ENCODE peak calls at places on chromosome 5, in seven cellular contexts. N is AG09319, S is neural crest cell, R is mesothelial cell of epicardium, V is GM20000, L is MCF 10A, Z is lower leg skin. F is an unnamed sample.
A peak's percentile ranks its signal among the peaks of the same experiment; 100 is the strongest.

GRCh38 chr5:141958113-141958512 is at the start of gene PCDH12:
- DNase-seq in N (no peak), S (no peak), R (no peak), V (peak; percentile 6), L (no peak), Z (peak; percentile 89), F (no peak)

GRCh38 chr5:172860520-172861443 is 26.7 kb downstream of the ERGIC1 start:
- DNase-seq in N (no peak), S (no peak), R (no peak), V (no peak), L (peak; percentile 96), Z (peak; percentile 95), F (no peak)

GRCh38 chr5:178895615-178896571 is at the start of gene ZFP2:
- DNase-seq in N (no peak), S (peak; percentile 62), R (peak; percentile 43), V (peak; percentile 23), L (peak; percentile 60), Z (peak; percentile 87), F (no peak)

GRCh38 chr5:163585206-163585605 is 79.8 kb downstream of the MAT2B start:
- DNase-seq in N (no peak), S (no peak), R (no peak), V (no peak), L (no peak), Z (no peak), F (no peak)

GRCh38 chr5:176658007-176658599 is 10.8 kb downstream of the TSPAN17 start:
- DNase-seq in N (peak; percentile 28), S (peak; percentile 70), R (no peak), V (peak; percentile 68), L (peak; percentile 82), Z (peak; percentile 92), F (peak; percentile 8)

GRCh38 chr5:148912714-148913398 is 86.4 kb downstream of the ADRB2 start:
- DNase-seq in N (peak; percentile 76), S (no peak), R (no peak), V (no peak), L (peak; percentile 98), Z (no peak), F (peak; percentile 88)

GRCh38 chr5:73232266-73233041 is 59.5 kb downstream of the TMEM174 start:
- DNase-seq in N (no peak), S (no peak), R (no peak), V (no peak), L (no peak), Z (no peak), F (no peak)

GRCh38 chr5:61055434-61056006 is 106.7 kb downstream of the SMIM15 start:
- DNase-seq in N (peak; percentile 5), S (no peak), R (no peak), V (peak; percentile 22), L (peak; percentile 51), Z (no peak), F (no peak)

GRCh38 chr5:59562756-59563389 is 330.7 kb downstream of the PDE4D start:
- DNase-seq in N (no peak), S (no peak), R (no peak), V (peak; percentile 52), L (peak; percentile 54), Z (no peak), F (no peak)

GRCh38 chr5:61519728-61520277 is 187.7 kb downstream of the ZSWIM6 start:
- DNase-seq in N (no peak), S (no peak), R (no peak), V (no peak), L (no peak), Z (no peak), F (no peak)

GRCh38 chr5:107090471-107090870 is 580.3 kb downstream of the EFNA5 start:
- DNase-seq in N (no peak), S (no peak), R (no peak), V (no peak), L (no peak), Z (no peak), F (no peak)

GRCh38 chr5:68419637-68420452 is 204.3 kb downstream of the PIK3R1 start:
- DNase-seq in N (no peak), S (no peak), R (no peak), V (no peak), L (peak; percentile 24), Z (no peak), F (no peak)

GRCh38 chr5:99061711-99062110 is 132.9 kb upstream of the CHD1 start:
- DNase-seq in N (peak; percentile 8), S (no peak), R (no peak), V (no peak), L (no peak), Z (no peak), F (peak; percentile 33)

GRCh38 chr5:38607396-38607795 is 51.0 kb upstream of the LIFR start:
- DNase-seq in N (peak; percentile 73), S (no peak), R (no peak), V (no peak), L (peak; percentile 87), Z (no peak), F (peak; percentile 82)

GRCh38 chr5:18314192-18314778 is 680.0 kb downstream of the TAF11L14 start:
- DNase-seq in N (no peak), S (peak; percentile 12), R (no peak), V (peak; percentile 39), L (peak; percentile 45), Z (no peak), F (no peak)

GRCh38 chr5:124080256-124080655 is 568.3 kb downstream of the CSNK1G3 start:
- DNase-seq in N (no peak), S (no peak), R (no peak), V (no peak), L (peak; percentile 45), Z (no peak), F (no peak)

GRCh38 chr5:178250263-178250662 is 17.7 kb upstream of the PHYKPL start:
- DNase-seq in N (no peak), S (no peak), R (no peak), V (no peak), L (no peak), Z (no peak), F (no peak)

GRCh38 chr5:151147033-151147432 is 10.5 kb downstream of the ANXA6 start:
- DNase-seq in N (no peak), S (no peak), R (no peak), V (no peak), L (no peak), Z (no peak), F (no peak)

GRCh38 chr5:153636713-153637112 is 146.2 kb downstream of the GRIA1 start:
- DNase-seq in N (no peak), S (no peak), R (no peak), V (no peak), L (no peak), Z (no peak), F (no peak)

GRCh38 chr5:22319798-22320197 is 533.3 kb downstream of the CDH12 start:
- DNase-seq in N (no peak), S (no peak), R (no peak), V (no peak), L (no peak), Z (no peak), F (no peak)

GRCh38 chr5:132322266-132322665 is 28.1 kb downstream of the SLC22A4 start:
- DNase-seq in N (no peak), S (no peak), R (no peak), V (no peak), L (no peak), Z (no peak), F (no peak)

GRCh38 chr5:6899215-6899614 is 186.0 kb downstream of the TENT4A start:
- DNase-seq in N (no peak), S (no peak), R (no peak), V (no peak), L (peak; percentile 29), Z (no peak), F (no peak)

GRCh38 chr5:93800988-93801811 is 59.8 kb upstream of the POU5F2 start:
- DNase-seq in N (no peak), S (peak; percentile 39), R (no peak), V (peak; percentile 10), L (peak; percentile 69), Z (no peak), F (no peak)

GRCh38 chr5:169299651-169300467 is 1.1 kb downstream of the SLIT3 start:
- DNase-seq in N (no peak), S (no peak), R (no peak), V (no peak), L (no peak), Z (peak; percentile 87), F (no peak)

GRCh38 chr5:150630459-150631325 is 9.8 kb upstream of the SYNPO start:
- DNase-seq in N (no peak), S (no peak), R (no peak), V (no peak), L (no peak), Z (no peak), F (no peak)

GRCh38 chr5:132495672-132496630 is 5.4 kb upstream of the IRF1 start:
- DNase-seq in N (peak; percentile 69), S (peak; percentile 31), R (peak; percentile 53), V (peak; percentile 86), L (peak; percentile 98), Z (peak; percentile 95), F (peak; percentile 69)

GRCh38 chr5:1488882-1489680 is 34.7 kb downstream of the LPCAT1 start:
- DNase-seq in N (peak; percentile 15), S (no peak), R (no peak), V (peak; percentile 81), L (no peak), Z (no peak), F (peak; percentile 28)

DNA sequence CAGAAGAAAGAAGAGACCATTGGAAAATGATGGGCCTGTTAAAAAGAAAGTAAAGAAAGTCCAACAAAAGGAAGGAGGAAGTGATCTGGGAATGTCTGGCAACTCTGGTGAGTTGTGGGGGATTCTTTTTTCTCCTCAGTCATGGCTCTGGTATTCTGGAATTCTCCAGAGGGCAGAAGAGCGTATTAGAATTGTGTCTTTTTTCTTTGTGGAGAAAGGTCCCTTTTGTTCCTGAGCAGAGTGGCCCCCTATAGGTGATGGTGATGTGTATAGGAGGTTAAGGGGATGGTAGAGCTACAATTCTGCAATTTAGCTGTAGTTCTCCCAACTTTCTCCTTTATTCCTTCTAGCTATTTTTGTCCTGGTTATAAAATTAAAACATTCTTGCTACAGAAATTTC is 1.6 kb upstream of the DHFR start:
- DNase-seq in N (no peak), S (no peak), R (no peak), V (no peak), L (no peak), Z (no peak), F (no peak)
- TF ChIP-seq CTCF in N (no peak), S (peak; percentile 33), R (no peak), V (no peak), L (no peak), Z (no peak), F (no peak)

GRCh38 chr5:42228279-42228678 is 195.0 kb upstream of the GHR start:
- DNase-seq in N (no peak), S (no peak), R (no peak), V (no peak), L (no peak), Z (no peak), F (no peak)
- TF ChIP-seq CTCF in N (no peak), S (no peak), R (no peak), V (no peak), L (no peak), Z (no peak), F (no peak)

DNA sequence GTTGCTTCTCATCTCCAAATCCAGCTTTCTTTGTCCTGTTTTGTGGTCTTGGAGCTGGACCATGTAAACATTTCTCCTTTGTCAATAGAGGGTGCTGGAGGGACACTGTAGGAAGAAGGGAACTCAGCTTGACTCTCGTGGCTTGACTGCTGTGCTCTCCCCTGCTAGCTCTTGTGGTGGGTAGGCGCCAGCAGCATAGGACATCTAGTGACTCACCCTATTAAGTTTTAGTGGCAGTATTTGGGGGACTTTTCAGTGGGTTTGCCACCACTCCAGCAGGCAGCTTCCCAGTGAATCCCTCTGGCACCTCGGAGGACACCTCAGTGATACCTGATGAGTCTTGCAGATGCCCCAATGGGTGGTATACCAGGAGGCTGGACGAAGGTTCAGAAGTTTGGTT is 97.8 kb downstream of the TSSK1B start:
- DNase-seq in N (no peak), S (no peak), R (no peak), V (peak; percentile 6), L (peak; percentile 81), Z (no peak), F (peak; percentile 40)
- TF ChIP-seq CTCF in N (peak; percentile 31), S (peak; percentile 44), R (no peak), V (no peak), L (peak; percentile 45), Z (no peak), F (peak; percentile 60)

GRCh38 chr5:13909271-13909670 is 35.2 kb downstream of the DNAH5 start:
- DNase-seq in N (no peak), S (no peak), R (no peak), V (no peak), L (no peak), Z (no peak), F (no peak)
- TF ChIP-seq CTCF in N (no peak), S (no peak), R (no peak), V (no peak), L (no peak), Z (no peak), F (no peak)

F was measured in AG09309.